ENCODE peak calls at places on chromosomes 3 and 15, in five cellular contexts. V is C1 segment of cervical spinal cord, N is AG09309, R is neural progenitor cell, K is GM10248. B is an unnamed sample.
A peak's percentile ranks its signal among the peaks of the same experiment; 100 is the strongest.

GRCh38 chr3:154181127-154181691 is 60.0 kb downstream of the ARHGEF26 start:
- DNase-seq in V (no peak), N (no peak), R (peak; percentile 23), K (no peak), B (no peak)

GRCh38 chr15:60363024-60363674 is 34.6 kb downstream of the ANXA2 start:
- DNase-seq in V (no peak), N (no peak), R (no peak), K (no peak), B (no peak)

GRCh38 chr15:71294636-71295241 is 179.5 kb downstream of the THSD4 start:
- DNase-seq in V (no peak), N (peak; percentile 88), R (no peak), K (no peak), B (peak; percentile 83)

GRCh38 chr15:59674501-59674900 is 14.6 kb downstream of the BNIP2 start:
- DNase-seq in V (no peak), N (no peak), R (no peak), K (no peak), B (no peak)

GRCh38 chr3:188001052-188001567 is 152.8 kb upstream of the LPP start:
- DNase-seq in V (no peak), N (no peak), R (no peak), K (no peak), B (no peak)

GRCh38 chr15:67835349-67836133 is 4.3 kb downstream of the RNU6-1 start:
- DNase-seq in V (no peak), N (no peak), R (peak; percentile 72), K (no peak), B (no peak)

GRCh38 chr3:126448141-126448892 is 27.4 kb downstream of the ZXDC start:
- DNase-seq in V (no peak), N (no peak), R (no peak), K (no peak), B (no peak)

GRCh38 chr15:40493089-40493840 is 22.5 kb downstream of the CHST14 start:
- DNase-seq in V (no peak), N (no peak), R (no peak), K (no peak), B (no peak)

GRCh38 chr15:98397411-98397810 is 250.9 kb upstream of the IGF1R start:
- DNase-seq in V (no peak), N (no peak), R (no peak), K (no peak), B (no peak)